ENCODE peak calls at places on chromosomes 7 and 10, in eight cellular contexts. Y, F, V, S, G, J, D and I are unnamed samples.

GRCh38 chr7:158302274-158303070 is 285.2 kb downstream of the PTPRN2 start:
- DNase-seq in Y (no peak), F (no peak), V (no peak), S (no peak), G (peak), J (no peak), D (no peak), I (no peak)

GRCh38 chr7:44259547-44260457 is 59.0 kb downstream of the YKT6 start:
- DNase-seq in Y (no peak), F (peak), V (no peak), S (no peak), G (no peak), J (no peak), D (no peak), I (no peak)

GRCh38 chr10:117960345-117960744 is 86.4 kb downstream of the RAB11FIP2 start:
- DNase-seq in Y (no peak), F (no peak), V (no peak), S (no peak), G (no peak), J (no peak), D (no peak), I (no peak)

GRCh38 chr7:29422829-29423228 is 140.8 kb upstream of the PRR15 start:
- DNase-seq in Y (no peak), F (no peak), V (no peak), S (no peak), G (no peak), J (no peak), D (no peak), I (no peak)

GRCh38 chr10:8331896-8332729 is 277.6 kb downstream of the GATA3 start:
- DNase-seq in Y (no peak), F (no peak), V (peak), S (peak), G (peak), J (peak), D (peak), I (no peak)

GRCh38 chr7:768881-769504 is 41.9 kb upstream of the PRKAR1B start:
- DNase-seq in Y (peak), F (no peak), V (no peak), S (peak), G (peak), J (peak), D (peak), I (no peak)

GRCh38 chr10:68955786-68956532 is at the start of gene DDX21:
- DNase-seq in Y (peak), F (peak), V (peak), S (peak), G (peak), J (peak), D (peak), I (peak)

GRCh38 chr7:100801833-100802568 is 25.3 kb downstream of the EPHB4 start:
- DNase-seq in Y (peak), F (peak), V (no peak), S (peak), G (no peak), J (no peak), D (peak), I (no peak)

GRCh38 chr7:128946936-128947830 is 9.5 kb downstream of the IRF5 start:
- DNase-seq in Y (no peak), F (no peak), V (no peak), S (no peak), G (peak), J (no peak), D (peak), I (no peak)

GRCh38 chr10:11611248-11612003 is at the start of gene USP6NL:
- DNase-seq in Y (peak), F (peak), V (peak), S (peak), G (peak), J (peak), D (peak), I (no peak)

GRCh38 chr10:131320860-131321604 is 9.5 kb upstream of the TCERG1L start:
- DNase-seq in Y (no peak), F (no peak), V (no peak), S (no peak), G (peak), J (no peak), D (no peak), I (no peak)

GRCh38 chr10:50576245-50576815 is 47.4 kb downstream of the SGMS1 start:
- DNase-seq in Y (no peak), F (no peak), V (no peak), S (no peak), G (no peak), J (no peak), D (no peak), I (no peak)

GRCh38 chr10:31055573-31056251 is 24.0 kb upstream of the ZNF438 start:
- DNase-seq in Y (no peak), F (no peak), V (no peak), S (no peak), G (no peak), J (no peak), D (no peak), I (no peak)

GRCh38 chr10:55058800-55059199 is 257.8 kb upstream of the PCDH15 start:
- DNase-seq in Y (no peak), F (no peak), V (no peak), S (peak), G (no peak), J (no peak), D (no peak), I (no peak)

GRCh38 chr10:71603190-71603589 is 116.4 kb downstream of the C10orf105 start:
- DNase-seq in Y (no peak), F (no peak), V (no peak), S (no peak), G (no peak), J (no peak), D (no peak), I (no peak)